ENCODE peak calls at places on chromosomes 4 and X, in five cellular contexts. X, M, L, E and G are unnamed samples.
A peak's percentile ranks its signal among the peaks of the same experiment; 100 is the strongest.

GRCh38 chr4:54090804-54091623 is 8.9 kb upstream of the GSX2 start:
- DNase-seq in M (no peak), L (no peak), E (no peak), X (peak; percentile 86), G (no peak)

GRCh38 chr4:1462009-1462767 is 55.9 kb upstream of the NKX1-1 start:
- DNase-seq in E (no peak), X (peak; percentile 57), M (no peak), L (no peak), G (no peak)

GRCh38 chr4:127656047-127656680 is 23.4 kb downstream of the INTU start:
- DNase-seq in X (no peak), E (no peak), L (no peak), M (no peak), G (no peak)

GRCh38 chr4:10734697-10735096 is 50.1 kb upstream of the CLNK start:
- DNase-seq in L (no peak), M (no peak), X (no peak), E (no peak), G (no peak)

GRCh38 chrX:148804579-148804978 is 304.2 kb downstream of the AFF2 start:
- DNase-seq in L (no peak), E (no peak), X (no peak), M (no peak), G (no peak)

GRCh38 chr4:72352746-72353145 is 216.3 kb downstream of the ADAMTS3 start:
- DNase-seq in E (no peak), X (no peak), M (no peak), L (no peak), G (no peak)

GRCh38 chrX:9842541-9842940 is 56.3 kb downstream of the SHROOM2 start:
- DNase-seq in M (no peak), L (no peak), X (no peak), E (no peak), G (no peak)

GRCh38 chr4:74335341-74336019 is 27.2 kb downstream of the EPGN start:
- DNase-seq in M (no peak), L (no peak), X (no peak), E (no peak), G (no peak)

GRCh38 chrX:9911479-9911878 is 55.7 kb upstream of the CLDN34 start:
- DNase-seq in L (no peak), E (no peak), M (no peak), X (no peak), G (no peak)

GRCh38 chrX:49079489-49080428 is at the start of gene WDR45:
- DNase-seq in E (no peak), L (peak; percentile 65), X (peak; percentile 91), M (no peak), G (peak; percentile 59)

GRCh38 chr4:89166971-89167475 is 55.7 kb downstream of the TIGD2 start:
- DNase-seq in M (no peak), X (no peak), E (no peak), L (no peak), G (no peak)

GRCh38 chrX:49164589-49165360 is 2.2 kb downstream of the MAGIX start:
- DNase-seq in X (peak; percentile 40), L (no peak), E (no peak), M (no peak), G (no peak)

GRCh38 chrX:110569506-110569905 is 210.9 kb downstream of the RTL9 start:
- DNase-seq in M (no peak), E (no peak), X (no peak), L (no peak), G (no peak)

GRCh38 chr4:169621754-169622481 is 1.5 kb downstream of the CLCN3 start:
- DNase-seq in E (no peak), M (no peak), X (no peak), L (no peak), G (no peak)

GRCh38 chr4:70613893-70614572 is 14.5 kb upstream of the ENAM start:
- DNase-seq in X (no peak), L (no peak), M (no peak), E (no peak), G (no peak)

GRCh38 chr4:30938956-30939528 is 218.9 kb downstream of the PCDH7 start:
- DNase-seq in M (no peak), X (no peak), L (no peak), E (no peak), G (no peak)

GRCh38 chr4:2843023-2843908 is at the start of gene ADD1:
- DNase-seq in M (peak; percentile 99), E (peak; percentile 84), X (peak; percentile 98), L (peak; percentile 90), G (peak; percentile 99)

GRCh38 chr4:2843909-2844584 is 403 bp downstream of the ADD1 start:
- DNase-seq in M (peak; percentile 51), L (no peak), X (peak; percentile 86), E (no peak), G (peak; percentile 61)

GRCh38 chr4:2848449-2848848 is 4.8 kb downstream of the ADD1 start:
- DNase-seq in L (no peak), X (no peak), M (no peak), E (no peak), G (no peak)

GRCh38 chr4:2847297-2847871 is 3.7 kb downstream of the ADD1 start:
- DNase-seq in X (no peak), E (no peak), M (no peak), L (no peak), G (no peak)

GRCh38 chr4:2846172-2846571 is 2.5 kb downstream of the ADD1 start:
- DNase-seq in X (no peak), L (no peak), M (no peak), E (no peak), G (no peak)
- TF ChIP-seq CTCF in X (no peak), L (no peak), M (no peak), E (no peak), G (no peak)

DNA sequence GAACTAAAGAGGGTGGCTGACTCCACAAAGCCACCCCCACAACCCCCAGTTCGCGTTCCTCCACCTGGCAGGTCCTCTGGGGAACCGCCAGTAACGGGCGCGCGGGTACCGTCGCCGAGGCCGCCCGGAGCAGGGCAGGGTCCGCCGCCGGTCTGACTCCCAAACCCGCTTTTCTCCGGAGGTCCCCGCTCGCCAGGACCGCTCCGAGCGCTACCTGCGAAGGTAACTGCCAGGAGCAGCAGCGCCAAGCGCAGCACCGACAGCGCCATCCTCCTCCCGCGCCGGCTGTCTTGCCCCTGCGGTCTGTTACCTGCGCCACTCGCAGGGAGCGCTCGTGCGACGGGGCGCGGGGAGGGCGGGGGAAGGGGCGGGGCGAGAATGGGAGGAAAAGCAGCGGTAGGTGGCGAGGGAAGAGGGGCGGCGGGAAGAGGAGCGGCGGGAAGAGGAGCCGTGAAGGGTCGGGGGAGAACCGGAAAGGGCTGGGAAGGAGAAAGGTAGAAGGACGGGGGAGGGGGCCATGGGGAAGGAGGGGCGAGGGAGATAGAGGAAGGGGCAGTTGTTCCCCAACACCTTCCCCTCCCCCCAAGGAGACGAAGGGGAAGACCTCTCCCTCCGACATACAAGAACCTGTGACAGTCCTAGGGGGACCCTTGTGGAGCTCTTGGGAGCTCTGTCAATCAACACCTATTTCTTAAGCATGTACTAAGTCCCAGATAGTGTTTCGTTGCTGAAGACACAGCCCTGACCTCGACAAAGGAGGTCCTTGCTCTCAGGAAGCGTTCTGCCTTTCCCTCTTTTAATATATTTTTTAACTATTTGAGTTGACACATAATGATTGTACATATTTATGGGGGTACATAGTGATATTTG is at the start of gene SPINK2:
- DNase-seq in M (peak; percentile 47), E (no peak), L (no peak), X (peak; percentile 72), G (peak; percentile 46)
- TF ChIP-seq CTCF in M (peak; percentile 45), E (no peak), L (no peak), X (no peak), G (no peak)

GRCh38 chr4:188190461-188190860 is 51.2 kb downstream of the TRIML1 start:
- DNase-seq in L (no peak), X (no peak), M (no peak), E (no peak), G (no peak)
- TF ChIP-seq CTCF in L (no peak), X (no peak), M (no peak), E (no peak), G (no peak)

DNA sequence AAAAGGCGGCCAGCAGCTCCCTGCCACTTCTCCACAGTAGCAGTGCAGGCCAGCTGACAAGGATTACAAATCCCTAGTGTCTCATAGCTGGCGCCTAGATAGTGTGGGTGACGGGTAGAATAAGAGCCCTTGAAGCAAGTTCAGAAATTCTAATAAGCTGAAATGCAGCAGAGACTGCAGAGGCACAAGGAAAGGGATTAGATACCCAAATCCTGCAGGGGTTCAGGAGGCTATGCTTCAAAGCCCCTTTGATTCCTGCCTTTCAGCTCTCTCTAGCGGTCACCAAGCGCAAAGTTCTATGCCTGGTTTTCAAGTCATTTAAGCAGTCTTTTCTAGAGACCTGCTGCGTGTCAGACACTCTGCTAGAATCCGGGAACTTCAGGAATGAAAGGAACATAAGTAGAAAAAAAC is 79.2 kb downstream of the RLIM start:
- DNase-seq in M (no peak), L (no peak), X (no peak), E (no peak), G (peak; percentile 4)
- TF ChIP-seq CTCF in M (peak; percentile 42), L (no peak), X (peak; percentile 42), E (no peak), G (no peak)

GRCh38 chr4:144384428-144384827 is 243.9 kb upstream of the GYPA start:
- DNase-seq in M (no peak), L (no peak), X (no peak), E (no peak), G (no peak)
- TF ChIP-seq CTCF in M (no peak), L (no peak), X (no peak), E (no peak), G (no peak)